ENCODE peak calls at places on chromosomes 1 and 21, in six cellular contexts. L is GM04504; C is amygdala; V is iPS DF 6.9; J is activated T-helper 1 cell treated with anti-CD3 and anti-CD28 coated beads, Interleukin-12 subunit alpha, Interleukin-12 subunit beta, Interleukin-2, Interleukin-4 antibody, amounts not matched to agents 30 ng/mL and 10 ng/mL and 1 ng/mL, durations not matched to agents 14 hours and 24 hours and 36 hours; N is activated gamma-delta T cell treated with Interleukin-2 at 50 U/mL for 16 hours. X is an unnamed sample.

GRCh38 chr1:160284220-160284781 is 632 bp downstream of the PEX19 start:
- DNase-seq in L (peak; percentile 57), C (no peak), V (no peak), J (no peak), N (no peak), X (peak; percentile 16)

GRCh38 chr1:43147625-43148319 is 24.3 kb downstream of the EBNA1BP2 start:
- DNase-seq in L (peak; percentile 26), C (peak; percentile 55), V (peak; percentile 91), J (peak; percentile 14), N (peak; percentile 7), X (peak; percentile 51)

GRCh38 chr1:112011231-112011630 is 21.8 kb upstream of the KCND3 start:
- DNase-seq in L (peak; percentile 48), C (no peak), V (no peak), J (no peak), N (no peak), X (no peak)

GRCh38 chr1:218364028-218364710 is 19.0 kb downstream of the TGFB2 start:
- DNase-seq in L (no peak), C (no peak), V (no peak), J (no peak), N (no peak), X (no peak)

GRCh38 chr21:14480601-14481000 is 65.5 kb downstream of the SAMSN1 start:
- DNase-seq in L (no peak), C (no peak), V (no peak), J (no peak), N (no peak), X (no peak)

GRCh38 chr1:75745276-75745675 is 20.8 kb downstream of the ACADM start:
- DNase-seq in L (no peak), C (no peak), V (no peak), J (no peak), N (no peak), X (no peak)

GRCh38 chr1:82273816-82274215 is 473.1 kb downstream of the ADGRL2 start:
- DNase-seq in L (no peak), C (no peak), V (no peak), J (no peak), N (no peak), X (no peak)

GRCh38 chr1:32020338-32020737 is 6.7 kb downstream of the KHDRBS1 start:
- DNase-seq in L (no peak), C (no peak), V (no peak), J (no peak), N (no peak), X (no peak)

GRCh38 chr1:22870201-22870871 is 102.3 kb downstream of the LACTBL1 start:
- DNase-seq in L (no peak), C (no peak), V (no peak), J (no peak), N (no peak), X (no peak)

GRCh38 chr1:154791292-154792278 is 78.5 kb downstream of the KCNN3 start:
- DNase-seq in L (no peak), C (no peak), V (no peak), J (peak; percentile 78), N (peak; percentile 87), X (peak; percentile 88)

GRCh38 chr1:69485616-69486015 is 82.1 kb upstream of the LRRC7 start:
- DNase-seq in L (no peak), C (no peak), V (no peak), J (no peak), N (no peak), X (no peak)

GRCh38 chr1:109357673-109358072 is 40.0 kb downstream of the SORT1 start:
- DNase-seq in L (no peak), C (no peak), V (no peak), J (no peak), N (no peak), X (no peak)

GRCh38 chr21:23455676-23456075 is 2151.6 kb downstream of the MRPL39 start:
- DNase-seq in L (no peak), C (no peak), V (no peak), J (no peak), N (no peak), X (no peak)

GRCh38 chr1:199085903-199086302 is 447.1 kb downstream of the PTPRC start:
- DNase-seq in L (no peak), C (no peak), V (no peak), J (no peak), N (no peak), X (no peak)

GRCh38 chr1:25028910-25029599 is 99.0 kb upstream of the RUNX3 start:
- DNase-seq in L (no peak), C (no peak), V (no peak), J (peak; percentile 63), N (no peak), X (peak; percentile 84)

GRCh38 chr1:205939690-205940330 is 3.4 kb downstream of the SLC26A9 start:
- DNase-seq in L (no peak), C (no peak), V (peak; percentile 48), J (no peak), N (no peak), X (no peak)

GRCh38 chr1:246631426-246631825 is 65.2 kb downstream of the CNST start:
- DNase-seq in L (peak; percentile 28), C (no peak), V (no peak), J (no peak), N (no peak), X (no peak)

GRCh38 chr1:93676424-93676823 is 5.2 kb downstream of the BCAR3 start:
- DNase-seq in L (no peak), C (no peak), V (no peak), J (no peak), N (no peak), X (no peak)

GRCh38 chr1:16921391-16922185 is at the start of gene CROCC:
- DNase-seq in L (no peak), C (no peak), V (peak; percentile 92), J (peak; percentile 29), N (peak; percentile 47), X (peak; percentile 70)